ENCODE peak calls at places on chromosomes 16 and 17, in seven cellular contexts. I is neuronal stem cell, B is IMR-90, D is H1, U is H9, R is trophoblast cell, O is mesenchymal stem cell. H is an unnamed sample.

GRCh38 chr17:9050801-9051401 is 29.6 kb downstream of the NTN1 start:
- DNase-seq in R (peak), O (no peak), U (peak), I (no peak), B (no peak), D (peak), H (peak)

GRCh38 chr16:89022051-89022836 is 45.2 kb upstream of the CBFA2T3 start:
- DNase-seq in R (no peak), D (no peak), I (no peak), U (no peak), B (no peak), O (no peak), H (no peak)

GRCh38 chr17:45719335-45720071 is 64.6 kb upstream of the CRHR1 start:
- DNase-seq in R (peak), U (peak), O (peak), B (peak), I (no peak), D (no peak), H (peak)

GRCh38 chr17:412211-413015 is 59.8 kb upstream of the RPH3AL start:
- DNase-seq in R (peak), O (peak), D (no peak), I (peak), B (peak), U (no peak), H (peak)

GRCh38 chr16:46688101-46688656 is 799 bp downstream of the VPS35 start:
- DNase-seq in R (no peak), O (no peak), B (peak), I (no peak), U (no peak), D (no peak), H (no peak)

GRCh38 chr17:77666881-77667395 is 291.6 kb upstream of the TNRC6C start:
- DNase-seq in D (no peak), B (no peak), R (no peak), I (no peak), O (no peak), U (no peak), H (no peak)

GRCh38 chr16:3963203-3963602 is 82.7 kb upstream of the CREBBP start:
- DNase-seq in U (no peak), D (no peak), I (no peak), R (no peak), B (no peak), O (no peak), H (peak)

GRCh38 chr16:1527836-1528811 is 5.3 kb upstream of the TMEM204 start:
- DNase-seq in R (no peak), I (no peak), U (no peak), O (no peak), B (no peak), D (no peak), H (no peak)

GRCh38 chr16:80804061-80804450 is 342 bp downstream of the CDYL2 start:
- DNase-seq in D (no peak), R (no peak), O (peak), B (peak), U (peak), I (peak), H (peak)

GRCh38 chr16:5323284-5323683 is 225.7 kb upstream of the EEF2KMT start:
- DNase-seq in B (no peak), R (no peak), D (peak), U (peak), O (no peak), I (peak), H (peak)

GRCh38 chr17:76523084-76524037 is 14.1 kb downstream of the CYGB start:
- DNase-seq in B (peak), U (peak), D (peak), I (peak), R (peak), O (peak), H (peak)

GRCh38 chr16:30659507-30660423 is 1.5 kb downstream of the FBRS start:
- DNase-seq in U (no peak), R (no peak), I (no peak), O (peak), B (no peak), D (no peak), H (peak)

GRCh38 chr17:10754861-10755591 is 25.2 kb upstream of the TMEM220 start:
- DNase-seq in R (peak), B (no peak), U (peak), D (no peak), O (no peak), I (no peak), H (peak)

GRCh38 chr16:87363771-87364476 is 19.7 kb downstream of the FBXO31 start:
- DNase-seq in B (peak), D (no peak), R (no peak), I (no peak), O (peak), U (no peak), H (no peak)

GRCh38 chr17:59356543-59357218 is 25.2 kb downstream of the YPEL2 start:
- DNase-seq in D (no peak), O (no peak), R (no peak), U (no peak), I (no peak), B (peak), H (no peak)

GRCh38 chr16:69085032-69085695 is 20.3 kb upstream of the HAS3 start:
- DNase-seq in D (no peak), B (no peak), O (no peak), R (peak), U (no peak), I (no peak), H (no peak)

GRCh38 chr17:66527335-66527734 is 224.9 kb downstream of the PRKCA start:
- DNase-seq in R (no peak), O (no peak), I (no peak), D (no peak), U (no peak), B (no peak), H (no peak)

GRCh38 chr16:31111881-31112466 is 3.8 kb downstream of the BCKDK start:
- DNase-seq in I (no peak), O (no peak), D (no peak), R (no peak), B (no peak), U (no peak), H (no peak)

GRCh38 chr16:89409161-89409711 is 81.1 kb downstream of the ANKRD11 start:
- DNase-seq in O (peak), U (no peak), R (no peak), I (no peak), D (no peak), B (peak), H (peak)

GRCh38 chr16:4058386-4058785 is 57.9 kb downstream of the ADCY9 start:
- DNase-seq in U (no peak), I (no peak), D (no peak), O (no peak), R (no peak), B (peak), H (no peak)

GRCh38 chr16:60648260-60648659 is 1388.0 kb downstream of the CDH8 start:
- DNase-seq in R (no peak), O (no peak), U (no peak), B (no peak), D (no peak), I (no peak), H (no peak)

GRCh38 chr16:56985288-56985961 is 3.9 kb upstream of the NLRC5 start:
- DNase-seq in D (no peak), U (no peak), B (peak), O (peak), R (peak), I (no peak), H (peak)

GRCh38 chr17:15412606-15413005 is 54.8 kb downstream of the CDRT4 start:
- DNase-seq in O (no peak), B (no peak), R (no peak), D (no peak), U (no peak), I (no peak), H (no peak)

GRCh38 chr16:11685844-11686618 is 17.8 kb downstream of the SNN start:
- DNase-seq in B (peak), D (no peak), O (peak), R (peak), I (no peak), U (no peak), H (no peak)

GRCh38 chr16:31284926-31285325 is 25.2 kb downstream of the ITGAM start:
- DNase-seq in D (no peak), R (no peak), U (no peak), I (no peak), B (no peak), O (no peak), H (no peak)

GRCh38 chr17:7851438-7852261 is 3.2 kb upstream of the TMEM88 start:
- DNase-seq in U (peak), O (peak), D (peak), I (peak), R (peak), B (peak), H (peak)

GRCh38 chr17:61325382-61326073 is 74.1 kb upstream of the TBX2 start:
- DNase-seq in R (no peak), I (no peak), D (no peak), U (no peak), O (peak), B (peak), H (no peak)

GRCh38 chr17:69405096-69405495 is 9.4 kb upstream of the MAP2K6 start:
- DNase-seq in D (no peak), R (peak), B (no peak), O (no peak), U (no peak), I (no peak), H (no peak)

GRCh38 chr16:47565454-47565853 is 104.3 kb downstream of the PHKB start:
- DNase-seq in B (peak), D (no peak), O (peak), R (peak), U (no peak), I (no peak), H (no peak)

GRCh38 chr17:19883537-19884215 is 15.9 kb upstream of the ULK2 start:
- DNase-seq in D (no peak), R (no peak), I (no peak), U (no peak), B (peak), O (no peak), H (no peak)
- H2BK5ac ChIP-seq in D (no peak), R (no peak), I (no peak), U (no peak), B (no peak), O (no peak), H (no peak)

GRCh38 chr17:42190491-42191180 is 3.7 kb downstream of the GHDC start:
- DNase-seq in O (no peak), U (peak), I (no peak), D (no peak), B (no peak), R (no peak), H (no peak)

GRCh38 chr17:42192189-42193126 is 1.8 kb downstream of the GHDC start:
- DNase-seq in O (no peak), I (no peak), B (no peak), R (no peak), U (no peak), D (no peak), H (no peak)

GRCh38 chr17:42189651-42189965 is 4.4 kb upstream of the HCRT start:
- DNase-seq in U (no peak), B (no peak), I (no peak), O (no peak), R (no peak), D (no peak), H (no peak)

GRCh38 chr17:42188749-42189650 is 3.7 kb upstream of the HCRT start:
- DNase-seq in B (no peak), U (no peak), I (no peak), D (no peak), R (no peak), O (no peak), H (no peak)

DNA sequence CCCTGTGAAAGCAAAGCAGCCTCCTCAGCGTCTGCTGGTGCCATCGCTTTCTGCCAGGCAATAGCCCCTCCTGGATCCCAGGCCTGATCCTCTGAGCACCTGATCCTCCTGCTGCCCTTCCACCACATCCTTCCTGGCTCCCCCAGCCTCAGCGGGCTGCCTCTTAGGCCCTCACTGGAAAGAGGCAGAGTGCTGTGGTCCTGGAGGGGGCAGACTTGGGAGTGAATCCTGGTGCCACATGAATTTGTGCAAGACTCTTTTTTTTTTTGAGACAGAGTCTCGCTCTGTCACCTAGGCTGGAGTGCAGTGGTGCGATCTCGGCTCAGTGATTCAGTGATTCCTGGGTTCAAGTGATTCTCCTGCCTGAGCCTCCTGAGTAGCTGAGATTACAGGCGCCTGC is 3.1 kb downstream of the GHDC start:
- DNase-seq in U (peak), D (no peak), R (no peak), B (no peak), O (no peak), I (no peak), H (no peak)
- H2BK5ac ChIP-seq in U (no peak), D (no peak), R (no peak), B (no peak), O (no peak), I (no peak), H (no peak)

DNA sequence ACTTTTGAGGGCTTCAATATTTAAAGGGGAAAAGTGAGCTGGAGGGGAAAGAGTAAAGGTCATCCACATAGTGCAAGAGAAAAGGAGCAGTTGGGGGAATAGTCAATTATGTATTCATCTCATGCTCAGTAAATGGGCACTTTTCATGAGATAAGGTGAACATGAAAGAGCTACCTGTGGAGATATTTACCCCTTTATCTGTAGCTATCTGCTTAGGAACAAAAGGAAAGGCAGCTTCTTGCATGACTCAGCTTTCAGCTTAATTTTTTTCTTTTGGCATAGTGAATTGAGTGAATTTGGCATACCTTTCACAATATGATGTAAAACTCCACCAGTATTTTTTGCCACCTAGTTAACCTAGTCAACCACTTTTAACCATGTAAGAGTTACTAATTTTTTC is 26.4 kb downstream of the CPD start:
- DNase-seq in D (no peak), R (no peak), B (no peak), U (no peak), O (no peak), I (no peak), H (peak)
- H2BK5ac ChIP-seq in D (no peak), R (no peak), B (no peak), U (no peak), O (no peak), I (no peak), H (no peak)

GRCh38 chr17:29884995-29885394 is 45.0 kb downstream of the SSH2 start:
- DNase-seq in I (no peak), B (no peak), U (no peak), O (no peak), R (no peak), D (no peak), H (no peak)

GRCh38 chr17:29880031-29880430 is 50.0 kb downstream of the SSH2 start:
- DNase-seq in R (peak), I (no peak), O (no peak), D (no peak), U (no peak), B (no peak), H (no peak)

GRCh38 chr17:29881256-29881655 is 48.8 kb downstream of the SSH2 start:
- DNase-seq in O (no peak), R (no peak), U (no peak), D (no peak), B (no peak), I (no peak), H (no peak)

DNA sequence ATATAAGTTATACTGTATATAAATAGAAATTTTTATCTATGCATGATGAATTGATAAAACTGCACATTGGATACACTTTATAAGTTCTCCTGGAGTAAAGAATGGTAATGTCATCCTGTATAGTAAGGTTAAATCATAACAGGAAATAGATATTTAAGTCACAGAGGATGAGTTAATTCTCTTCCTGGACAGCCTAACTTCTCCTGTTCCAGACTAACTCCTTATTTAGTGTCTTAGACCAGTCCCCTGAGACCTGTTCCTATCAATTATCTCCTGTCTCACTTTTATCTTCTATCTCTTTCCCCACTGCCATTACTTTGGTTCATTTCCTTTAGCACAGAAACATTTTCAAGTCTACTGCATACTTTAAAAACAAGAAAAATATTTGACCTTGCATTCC is 46.5 kb downstream of the SSH2 start:
- DNase-seq in D (no peak), O (no peak), B (peak), R (no peak), U (no peak), I (no peak), H (no peak)
- H2BK5ac ChIP-seq in D (no peak), O (no peak), B (peak), R (no peak), U (no peak), I (no peak), H (no peak)

DNA sequence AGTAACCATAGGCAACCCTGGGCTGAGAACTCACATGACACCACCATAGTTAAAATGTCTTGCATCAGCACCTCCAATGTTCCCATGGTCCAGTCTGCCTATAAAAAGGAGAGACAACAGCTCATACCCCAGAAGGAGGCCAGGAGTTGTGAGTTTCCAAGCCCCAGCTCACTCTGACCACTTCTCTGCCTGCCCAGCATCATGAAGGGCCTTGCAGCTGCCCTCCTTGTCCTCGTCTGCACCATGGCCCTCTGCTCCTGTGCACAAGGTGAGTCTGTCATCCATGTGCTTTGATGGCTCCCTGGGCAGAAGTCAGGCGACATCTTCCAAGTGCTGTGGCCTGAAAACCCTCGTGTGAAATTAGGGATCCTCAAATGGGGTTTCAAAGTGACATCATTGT is at the start of gene CCL18:
- DNase-seq in O (no peak), B (no peak), D (no peak), I (no peak), U (no peak), R (no peak), H (no peak)
- H2BK5ac ChIP-seq in O (no peak), B (no peak), D (no peak), I (no peak), U (no peak), R (no peak), H (no peak)

H was measured in mesendoderm.